ENCODE peak calls at places on chromosomes 13 and 19, in four cellular contexts. W is psoas muscle, R is tibial artery, P is GM23338. C is an unnamed sample. For H3K36me3, the result is how much of the 10 kb centered on the place peaks cover.

GRCh38 chr13:44648392-44649117 is 72.4 kb upstream of the TSC22D1 start:
- DNase-seq in W (no peak), R (no peak), P (peak), C (no peak)

GRCh38 chr19:18613589-18614234 is 1.0 kb downstream of the TMEM59L start:
- DNase-seq in W (no peak), R (no peak), P (peak), C (no peak)

GRCh38 chr19:13401388-13401787 is 104.9 kb downstream of the CACNA1A start:
- DNase-seq in W (no peak), R (no peak), P (peak), C (peak)

GRCh38 chr13:106453101-106453500 is 82.4 kb downstream of the EFNB2 start:
- DNase-seq in W (no peak), R (no peak), P (no peak), C (no peak)

GRCh38 chr19:29519931-29520330 is 5.9 kb upstream of the VSTM2B start:
- DNase-seq in W (no peak), R (no peak), P (no peak), C (no peak)

GRCh38 chr13:37681295-37682032 is 82.9 kb upstream of the POSTN start:
- DNase-seq in W (no peak), R (no peak), P (no peak), C (no peak)

GRCh38 chr19:16403151-16403977 is 68.4 kb downstream of the EPS15L1 start:
- DNase-seq in W (no peak), R (no peak), P (no peak), C (no peak)

GRCh38 chr19:50286443-50286842 is 42.7 kb downstream of the KCNC3 start:
- DNase-seq in W (no peak), R (no peak), P (no peak), C (no peak)

GRCh38 chr19:40241809-40242384 is 15.4 kb upstream of the CCNP start:
- DNase-seq in W (peak), R (peak), P (no peak), C (no peak)

GRCh38 chr19:11931513-11931912 is 6.6 kb downstream of the ZNF700 start:
- DNase-seq in W (no peak), R (no peak), P (no peak), C (no peak)

GRCh38 chr19:39498262-39499081 is at the start of gene DLL3:
- DNase-seq in W (no peak), R (no peak), P (peak), C (no peak)

GRCh38 chr13:109778102-109778542 is 8.3 kb downstream of the IRS2 start:
- DNase-seq in W (no peak), R (no peak), P (no peak), C (no peak)

GRCh38 chr13:109779074-109779473 is 7.3 kb downstream of the IRS2 start:
- DNase-seq in W (no peak), R (no peak), P (no peak), C (no peak)

GRCh38 chr13:109781384-109782065 is 4.9 kb downstream of the IRS2 start:
- DNase-seq in W (no peak), R (peak), P (no peak), C (no peak)

GRCh38 chr13:109780880-109781383 is 5.5 kb downstream of the IRS2 start:
- DNase-seq in W (no peak), R (no peak), P (no peak), C (no peak)

GRCh38 chr13:109779876-109780516 is 6.4 kb downstream of the IRS2 start:
- DNase-seq in W (no peak), R (no peak), P (no peak), C (no peak)
- H3K4me3 ChIP-seq in W (peak), R (peak), P (peak), C (no peak)

GRCh38 chr19:55284405-55285058 is 735 bp downstream of the BRSK1 start:
- DNase-seq in W (no peak), R (no peak), P (peak), C (no peak)
- H3K36me3 ChIP-seq in W (under half), R (under half), P (under half), C (under half)

GRCh38 chr19:1173160-1173844 is 766 bp downstream of the SBNO2 start:
- DNase-seq in W (peak), R (peak), P (no peak), C (no peak)

GRCh38 chr19:1172353-1173159 is 1.5 kb downstream of the SBNO2 start:
- DNase-seq in W (peak), R (peak), P (no peak), C (peak)

GRCh38 chr19:1169921-1170885 is 3.9 kb downstream of the SBNO2 start:
- DNase-seq in W (peak), R (no peak), P (no peak), C (no peak)

GRCh38 chr19:1170938-1171754 is 2.9 kb downstream of the SBNO2 start:
- DNase-seq in W (no peak), R (no peak), P (no peak), C (no peak)

DNA sequence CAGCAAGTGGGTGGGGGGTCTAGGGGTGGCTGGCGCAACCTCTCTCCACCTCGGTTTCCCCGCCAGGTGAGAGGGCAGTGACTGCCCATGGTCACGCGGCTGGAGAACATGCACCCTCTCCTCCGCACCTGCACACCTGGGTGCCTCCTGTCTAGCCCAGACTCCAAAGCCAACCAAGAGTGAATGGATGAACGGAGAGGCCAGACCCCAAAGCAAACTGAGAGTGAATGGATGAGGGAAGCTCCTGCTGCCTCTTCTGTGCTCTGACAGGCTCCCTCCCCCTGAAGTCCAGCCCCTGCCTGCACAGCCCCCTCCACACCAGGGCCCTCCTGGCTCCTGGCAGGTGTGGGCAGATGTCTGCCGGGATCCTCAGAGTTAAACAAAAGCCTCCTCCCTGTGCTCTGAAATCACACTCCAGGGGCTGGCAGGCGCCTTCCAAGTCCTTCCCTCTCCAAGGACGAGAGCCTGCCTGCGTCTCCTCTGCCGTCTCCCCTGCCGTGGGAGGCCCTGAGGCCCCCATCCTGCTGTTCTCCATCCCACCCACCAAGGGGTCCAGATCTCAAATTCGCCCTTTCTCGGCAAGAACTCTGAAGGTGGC is 2.2 kb downstream of the SBNO2 start:
- DNase-seq in W (no peak), R (no peak), P (no peak), C (no peak)
- H3K4me3 ChIP-seq in W (peak), R (peak), P (peak), C (peak)

DNA sequence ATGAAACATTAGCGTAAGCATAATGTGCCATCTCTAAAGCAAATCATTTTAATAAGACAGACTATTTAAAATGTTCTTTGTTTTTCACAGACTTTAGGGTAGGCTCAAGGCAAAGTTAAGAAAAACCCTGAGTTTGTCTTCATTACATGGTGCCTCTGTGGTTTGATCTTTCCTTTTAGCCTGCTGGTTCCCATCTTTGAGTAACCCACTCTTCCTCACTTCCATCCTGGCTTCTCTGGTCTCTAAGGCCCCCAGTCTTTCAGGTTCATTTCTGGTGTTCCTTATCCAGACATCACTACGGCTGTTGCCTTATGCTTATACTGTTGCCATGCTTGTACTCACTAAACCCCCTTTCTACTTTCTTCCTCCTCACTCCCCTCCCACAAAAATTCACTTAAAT is 38.4 kb downstream of the DACH1 start:
- DNase-seq in W (no peak), R (no peak), P (no peak), C (no peak)
- H3K36me3 ChIP-seq in W (under half), R (under half), P (under half), C (under half)

DNA sequence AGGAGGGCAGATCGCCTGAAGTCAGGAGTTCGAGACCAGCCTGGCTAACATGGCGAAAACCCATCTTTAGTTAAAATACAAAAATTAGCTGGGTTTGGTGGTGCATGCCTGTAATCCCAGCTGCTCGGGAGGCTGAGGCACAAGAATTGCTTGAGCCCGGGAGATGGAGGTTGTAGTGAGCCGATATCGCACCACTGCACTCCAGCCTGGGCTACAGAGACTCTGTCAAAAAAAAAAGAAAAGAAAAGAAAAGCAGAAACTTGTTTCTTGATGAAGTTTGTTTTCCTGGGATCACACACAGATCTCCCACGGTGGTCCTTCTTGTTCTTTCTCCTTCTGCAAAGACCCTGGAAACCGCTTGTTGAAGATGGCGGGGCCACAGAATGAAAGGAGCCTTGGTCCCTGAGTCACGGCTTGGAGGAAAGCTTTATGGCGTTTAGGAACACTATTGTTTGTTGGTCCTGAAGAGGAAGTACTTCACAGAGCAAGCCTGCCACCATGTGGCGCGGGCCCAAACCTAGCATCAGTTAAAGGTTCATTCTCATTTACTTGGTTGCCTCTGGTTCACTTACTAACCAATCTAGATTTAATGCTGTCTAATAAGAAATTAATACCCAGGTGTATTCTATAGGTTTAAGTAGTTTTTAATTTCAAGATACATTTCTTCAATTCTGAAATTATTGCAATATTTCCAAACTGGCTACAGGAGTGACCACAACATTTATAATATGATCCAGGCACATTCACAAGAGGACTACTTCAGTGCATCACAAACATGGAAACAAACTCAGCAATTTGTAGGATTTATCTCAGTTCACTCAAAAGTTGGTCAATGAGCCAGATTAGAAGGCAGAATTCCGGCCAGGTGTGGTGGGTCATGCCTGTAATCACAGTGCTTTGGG is 21.3 kb upstream of the ARL11 start:
- DNase-seq in W (peak), R (peak), P (peak), C (peak)
- H3K4me3 ChIP-seq in W (peak), R (peak), P (no peak), C (peak)

GRCh38 chr13:113220141-113220598 is 10.8 kb downstream of the CUL4A start:
- DNase-seq in W (no peak), R (no peak), P (peak), C (no peak)

GRCh38 chr13:113219311-113219940 is 10.0 kb downstream of the CUL4A start:
- DNase-seq in W (no peak), R (no peak), P (no peak), C (no peak)

GRCh38 chr13:113216165-113217056 is 7.0 kb downstream of the CUL4A start:
- DNase-seq in W (peak), R (no peak), P (peak), C (peak)

GRCh38 chr13:113224486-113224885 is 15.1 kb downstream of the CUL4A start:
- DNase-seq in W (no peak), R (no peak), P (no peak), C (no peak)

GRCh38 chr13:113220877-113221276 is 11.5 kb downstream of the CUL4A start:
- DNase-seq in W (no peak), R (no peak), P (peak), C (no peak)
- H3K36me3 ChIP-seq in W (under half), R (half or more), P (under half), C (half or more)

C was measured in MG63.